ENCODE peak calls at places on chromosomes 3 and 15, in eight cellular contexts. O is upper lobe of right lung, E is psoas muscle, W is IMR-90, K is astrocyte of the cerebellum, F is AG04450, P is upper lobe of left lung, B is coronary artery. D is an unnamed sample.

GRCh38 chr3:182323126-182323727 is 470.1 kb upstream of the ATP11B start:
- DNase-seq in O (no peak), E (no peak), W (no peak), K (no peak), F (no peak), P (no peak), B (no peak), D (no peak)

GRCh38 chr3:23389089-23389488 is 186.0 kb downstream of the UBE2E2 start:
- DNase-seq in O (no peak), E (no peak), W (no peak), K (no peak), F (no peak), P (no peak), B (no peak), D (no peak)

GRCh38 chr3:126552688-126553283 is 5.9 kb downstream of the C3orf22 start:
- DNase-seq in O (peak; percentile 60), E (no peak), W (no peak), K (no peak), F (no peak), P (peak; percentile 19), B (peak; percentile 55), D (peak; percentile 35)

GRCh38 chr3:69443554-69443953 is 57.7 kb upstream of the FRMD4B start:
- DNase-seq in O (no peak), E (no peak), W (peak; percentile 16), K (no peak), F (no peak), P (no peak), B (no peak), D (no peak)

GRCh38 chr3:45666729-45667440 is 22.3 kb upstream of the SACM1L start:
- DNase-seq in O (no peak), E (peak; percentile 52), W (peak; percentile 69), K (no peak), F (no peak), P (no peak), B (no peak), D (no peak)

GRCh38 chr3:7144696-7145308 is 283.9 kb downstream of the GRM7 start:
- DNase-seq in O (no peak), E (no peak), W (no peak), K (no peak), F (no peak), P (no peak), B (no peak), D (no peak)

GRCh38 chr15:31296304-31297220 is 30.1 kb upstream of the KLF13 start:
- DNase-seq in O (peak; percentile 83), E (no peak), W (no peak), K (no peak), F (no peak), P (peak; percentile 67), B (peak; percentile 65), D (peak; percentile 64)

GRCh38 chr3:107977571-107977970 is 113.3 kb downstream of the CD47 start:
- DNase-seq in O (no peak), E (no peak), W (no peak), K (no peak), F (no peak), P (no peak), B (no peak), D (no peak)

GRCh38 chr3:193559100-193559499 is 4.4 kb upstream of the ATP13A4 start:
- DNase-seq in O (no peak), E (no peak), W (no peak), K (no peak), F (no peak), P (no peak), B (no peak), D (no peak)

GRCh38 chr3:15610083-15610482 is 8.5 kb downstream of the BTD start:
- DNase-seq in O (peak; percentile 73), E (peak; percentile 74), W (peak; percentile 75), K (no peak), F (no peak), P (peak; percentile 80), B (no peak), D (no peak)

GRCh38 chr3:114333180-114333922 is 39.5 kb downstream of the TIGIT start:
- DNase-seq in O (no peak), E (no peak), W (no peak), K (no peak), F (no peak), P (no peak), B (no peak), D (no peak)

GRCh38 chr3:197297020-197297419 is 1.4 kb downstream of the DLG1 start:
- DNase-seq in O (no peak), E (no peak), W (no peak), K (no peak), F (no peak), P (no peak), B (no peak), D (no peak)

GRCh38 chr15:60389261-60390077 is 8.3 kb downstream of the ANXA2 start:
- DNase-seq in O (no peak), E (no peak), W (no peak), K (no peak), F (no peak), P (no peak), B (no peak), D (no peak)

GRCh38 chr3:48716508-48716981 is 476 bp downstream of the IP6K2 start:
- DNase-seq in O (no peak), E (no peak), W (no peak), K (no peak), F (no peak), P (no peak), B (peak; percentile 76), D (no peak)

GRCh38 chr3:19596408-19596807 is 337.6 kb downstream of the EFHB start:
- DNase-seq in O (no peak), E (no peak), W (no peak), K (no peak), F (no peak), P (no peak), B (no peak), D (no peak)

GRCh38 chr3:99823723-99824711 is 6.4 kb downstream of the CMSS1 start:
- DNase-seq in O (no peak), E (no peak), W (no peak), K (no peak), F (no peak), P (no peak), B (no peak), D (no peak)

GRCh38 chr3:99817047-99817436 is 620 bp upstream of the CMSS1 start:
- DNase-seq in O (no peak), E (peak; percentile 25), W (no peak), K (no peak), F (no peak), P (no peak), B (no peak), D (peak; percentile 72)

GRCh38 chr3:99817437-99818240 is at the start of gene CMSS1:
- DNase-seq in O (peak; percentile 98), E (peak; percentile 97), W (peak; percentile 90), K (peak; percentile 68), F (peak; percentile 75), P (peak; percentile 94), B (peak; percentile 95), D (peak; percentile 97)

GRCh38 chr3:99818818-99819217 is 1.2 kb downstream of the CMSS1 start:
- DNase-seq in O (no peak), E (no peak), W (no peak), K (no peak), F (no peak), P (no peak), B (no peak), D (no peak)
- H3K4me3 ChIP-seq in O (peak overlapping the region; percentile 72), E (peak overlapping the region; percentile 85), W (no peak overlapping the region), K (no peak overlapping the region), F (peak overlapping the region; percentile 85), P (no peak overlapping the region), B (peak overlapping the region; percentile 82), D (peak overlapping the region; percentile 75)

GRCh38 chr3:73805435-73805834 is 180.7 kb upstream of the PDZRN3 start:
- DNase-seq in O (no peak), E (peak; percentile 54), W (no peak), K (no peak), F (no peak), P (no peak), B (peak; percentile 86), D (peak; percentile 76)
- TF ChIP-seq CTCF in O (no peak), E (no peak), W (no peak), K (no peak), F (no peak), P (no peak), B (no peak), D (no peak)

DNA sequence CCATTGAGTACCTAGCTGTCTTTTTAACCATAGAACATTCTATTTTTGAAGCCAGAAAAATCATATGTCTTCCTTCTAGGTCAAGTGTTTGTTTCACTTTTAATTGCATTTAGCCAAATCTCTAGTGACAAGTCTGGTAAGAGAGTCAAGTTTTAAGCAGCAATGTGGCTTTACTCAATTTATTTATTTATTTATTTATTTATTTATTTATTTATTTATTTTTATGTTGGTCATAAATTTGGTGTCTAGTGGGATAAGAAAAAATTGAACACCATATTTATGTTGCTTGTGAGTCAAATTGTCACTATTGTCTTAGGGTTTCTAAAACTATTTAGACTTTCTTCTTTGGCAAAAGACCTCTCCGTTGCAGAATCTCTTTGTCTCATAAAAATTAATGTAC is 174.5 kb upstream of the BCHE start:
- DNase-seq in O (no peak), E (no peak), W (no peak), K (no peak), F (no peak), P (no peak), B (no peak), D (no peak)
- H3K4me3 ChIP-seq in O (no peak overlapping the region), E (no peak overlapping the region), W (no peak overlapping the region), K (no peak overlapping the region), F (no peak overlapping the region), P (no peak overlapping the region), B (no peak overlapping the region), D (no peak overlapping the region)

GRCh38 chr3:67863869-67864268 is 209.5 kb upstream of the SUCLG2 start:
- DNase-seq in O (no peak), E (no peak), W (peak; percentile 16), K (no peak), F (no peak), P (no peak), B (no peak), D (no peak)
- TF ChIP-seq CTCF in O (no peak), E (no peak), W (peak; percentile 34), K (peak; percentile 30), F (peak; percentile 51), P (no peak), B (no peak), D (no peak)

DNA sequence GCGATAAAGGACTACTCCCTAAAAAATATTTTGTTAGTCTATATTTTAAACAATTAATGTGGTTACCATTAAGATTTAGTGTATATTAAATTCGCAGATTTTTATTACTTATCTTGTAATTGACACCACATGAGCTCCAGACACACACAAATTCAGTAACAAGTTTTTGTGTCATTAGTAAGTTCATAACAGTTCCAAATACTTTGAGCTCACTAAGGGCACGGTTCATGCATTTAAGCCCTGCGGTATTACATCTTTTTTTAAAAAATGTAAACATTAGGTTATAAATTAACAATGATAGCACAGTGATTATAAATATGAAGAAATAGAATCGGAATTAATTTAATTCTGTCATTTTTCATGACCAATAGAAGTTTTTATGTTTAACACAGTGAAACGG is 317.3 kb downstream of the ZNF385D start:
- DNase-seq in O (no peak), E (no peak), W (no peak), K (no peak), F (no peak), P (no peak), B (no peak), D (no peak)
- H3K4me3 ChIP-seq in O (no peak overlapping the region), E (no peak overlapping the region), W (no peak overlapping the region), K (no peak overlapping the region), F (no peak overlapping the region), P (no peak overlapping the region), B (no peak overlapping the region), D (no peak overlapping the region)

D was measured in suprapubic skin.